ENCODE peak calls at places on chromosomes 16 and 17, in ten cellular contexts. W, D, S, A, M, V, X, Z, Q and B are unnamed samples.

GRCh38 chr16:83040174-83040573 is 413.4 kb downstream of the CDH13 start:
- DNase-seq in Q (no peak), Z (no peak), S (no peak), W (no peak), M (peak), A (no peak), D (no peak), X (no peak), V (no peak), B (no peak)

GRCh38 chr16:89367538-89368059 is 122.8 kb downstream of the ANKRD11 start:
- DNase-seq in D (no peak), W (no peak), Z (no peak), Q (no peak), S (no peak), M (no peak), X (no peak), V (no peak), A (peak), B (no peak)

GRCh38 chr16:65975049-65975708 is 391.3 kb upstream of the CDH5 start:
- DNase-seq in A (no peak), S (no peak), W (no peak), Q (no peak), V (peak), M (peak), Z (no peak), D (no peak), X (no peak), B (no peak)

GRCh38 chr17:77476920-77477805 is 336.4 kb downstream of the SEC14L1 start:
- DNase-seq in W (peak), S (no peak), Q (peak), D (peak), V (no peak), X (no peak), Z (no peak), M (peak), A (peak), B (no peak)

GRCh38 chr16:2749476-2749875 is 3.0 kb upstream of the SRRM2 start:
- DNase-seq in X (no peak), Q (no peak), A (no peak), S (no peak), Z (no peak), M (no peak), W (no peak), D (no peak), V (no peak), B (no peak)

GRCh38 chr16:86791287-86792074 is 213.1 kb downstream of the FOXL1 start:
- DNase-seq in V (no peak), W (no peak), Z (no peak), D (no peak), X (no peak), M (peak), Q (no peak), S (no peak), A (no peak), B (no peak)

GRCh38 chr17:72590382-72590781 is 469.6 kb downstream of the SOX9 start:
- DNase-seq in D (no peak), X (no peak), Z (no peak), A (peak), W (no peak), M (peak), S (no peak), V (no peak), Q (no peak), B (no peak)

GRCh38 chr17:4531988-4532736 is 23.0 kb downstream of the MYBBP1A start:
- DNase-seq in Z (no peak), Q (no peak), A (no peak), X (no peak), M (no peak), V (peak), S (no peak), W (no peak), D (no peak), B (no peak)

GRCh38 chr16:57279780-57280638 is 4.5 kb downstream of the PLLP start:
- DNase-seq in S (no peak), V (no peak), D (no peak), M (no peak), A (peak), X (no peak), Z (peak), W (no peak), Q (no peak), B (no peak)

GRCh38 chr17:36720131-36720530 is 118.7 kb downstream of the MRM1 start:
- DNase-seq in X (no peak), Z (no peak), W (no peak), M (no peak), V (no peak), S (no peak), A (no peak), Q (no peak), D (no peak), B (no peak)

GRCh38 chr17:36723459-36723858 is 122.1 kb downstream of the MRM1 start:
- DNase-seq in A (no peak), Q (no peak), X (no peak), W (no peak), V (no peak), S (no peak), D (no peak), Z (no peak), M (no peak), B (no peak)

GRCh38 chr17:36722121-36722902 is 120.9 kb downstream of the MRM1 start:
- DNase-seq in X (peak), M (peak), W (peak), D (peak), A (peak), Q (peak), S (no peak), Z (peak), V (peak), B (peak)

GRCh38 chr17:36722903-36723263 is 121.5 kb downstream of the MRM1 start:
- DNase-seq in A (no peak), Z (no peak), M (no peak), X (no peak), D (no peak), V (no peak), Q (no peak), S (no peak), W (no peak), B (no peak)

GRCh38 chr17:36721560-36722120 is 120.3 kb downstream of the MRM1 start:
- DNase-seq in Z (no peak), Q (no peak), V (no peak), A (no peak), W (no peak), S (no peak), M (no peak), X (peak), D (peak), B (peak)
- H3K4me3 ChIP-seq in Z (peak), Q (no peak), V (peak), A (peak), W (peak), S (peak), M (peak), X (peak), D (peak), B (peak)

GRCh38 chr17:7098802-7099459 is 15.7 kb downstream of the ASGR2 start:
- DNase-seq in W (no peak), M (no peak), S (no peak), X (no peak), A (no peak), Q (no peak), D (no peak), Z (no peak), V (no peak), B (no peak)
- H3K27ac ChIP-seq in W (no peak), M (no peak), S (no peak), X (no peak), A (no peak), Q (no peak), D (no peak), Z (no peak), V (no peak), B (no peak)

GRCh38 chr17:79992657-79993389 is 42.8 kb downstream of the TBC1D16 start:
- DNase-seq in M (no peak), Z (no peak), W (no peak), Q (no peak), A (peak), X (no peak), V (no peak), S (no peak), D (no peak), B (no peak)
- H3K4me3 ChIP-seq in M (peak), Z (peak), W (peak), Q (no peak), A (peak), X (peak), V (no peak), S (no peak), D (peak), B (peak)

DNA sequence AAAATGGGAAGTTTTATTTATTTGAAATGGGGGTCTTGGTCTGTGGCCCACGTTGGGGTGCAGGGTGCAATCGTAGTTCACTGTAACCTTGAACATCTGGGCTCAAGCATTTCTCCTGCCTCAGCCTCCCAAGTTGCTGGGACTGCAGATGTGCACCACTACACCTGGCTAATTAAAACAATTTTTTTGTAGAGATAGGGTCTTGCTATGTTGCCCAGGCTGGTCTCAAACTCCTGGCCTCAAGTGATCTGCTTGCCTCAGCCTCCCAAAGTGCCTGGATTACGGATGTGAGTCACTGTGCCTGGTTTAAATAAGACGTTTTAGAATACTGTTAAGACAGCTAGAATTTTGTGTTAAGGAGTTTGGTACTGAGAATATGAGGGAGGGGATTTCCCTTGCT is 15.7 kb downstream of the PSMD11 start:
- DNase-seq in S (no peak), A (no peak), W (no peak), D (no peak), V (no peak), X (no peak), Q (no peak), Z (no peak), M (no peak), B (no peak)
- H3K27ac ChIP-seq in S (no peak), A (no peak), W (no peak), D (no peak), V (no peak), X (no peak), Q (no peak), Z (no peak), M (no peak), B (no peak)